ENCODE peak calls at places on chromosomes 2 and 18, in nine cellular contexts. N is neural crest cell; M is GM20000; D is astrocyte of the spinal cord; Q is mucosa of descending colon; P is CD8-positive, alpha-beta T cell; Z is H9; L is RWPE1; R is adrenal gland. V is an unnamed sample.
A peak's percentile ranks its signal among the peaks of the same experiment; 100 is the strongest.

GRCh38 chr18:32373995-32374394 is 96.7 kb downstream of the GAREM1 start:
- DNase-seq in N (no peak), M (no peak), D (peak; percentile 48), Q (peak; percentile 80), P (no peak), Z (no peak), L (no peak), R (no peak), V (no peak)

GRCh38 chr2:118641711-118642110 is 205.7 kb downstream of the EN1 start:
- DNase-seq in N (no peak), M (no peak), D (no peak), Q (no peak), P (no peak), Z (no peak), L (no peak), R (no peak), V (no peak)

GRCh38 chr2:238669581-238670340 is 178.1 kb upstream of the TWIST2 start:
- DNase-seq in N (no peak), M (no peak), D (no peak), Q (no peak), P (no peak), Z (no peak), L (no peak), R (no peak), V (no peak)

GRCh38 chr18:31225668-31226067 is 63.0 kb upstream of the DSC1 start:
- DNase-seq in N (no peak), M (no peak), D (peak; percentile 86), Q (no peak), P (no peak), Z (peak; percentile 50), L (no peak), R (no peak), V (no peak)

GRCh38 chr2:84175340-84175739 is 283.7 kb downstream of the SUCLG1 start:
- DNase-seq in N (no peak), M (no peak), D (no peak), Q (no peak), P (no peak), Z (no peak), L (no peak), R (no peak), V (no peak)

GRCh38 chr2:214543386-214543955 is 132.6 kb downstream of the VWC2L start:
- DNase-seq in N (no peak), M (no peak), D (peak; percentile 67), Q (peak; percentile 28), P (no peak), Z (no peak), L (peak; percentile 55), R (no peak), V (no peak)

GRCh38 chr2:12169721-12170120 is 423.3 kb downstream of the LPIN1 start:
- DNase-seq in N (no peak), M (no peak), D (peak; percentile 89), Q (peak; percentile 32), P (peak; percentile 8), Z (no peak), L (no peak), R (peak; percentile 48), V (peak; percentile 61)

GRCh38 chr2:241194811-241195210 is 6.3 kb downstream of the ANO7 start:
- DNase-seq in N (no peak), M (no peak), D (no peak), Q (no peak), P (no peak), Z (no peak), L (no peak), R (no peak), V (no peak)

GRCh38 chr2:24016853-24017703 is 7.2 kb downstream of the MFSD2B start:
- DNase-seq in N (no peak), M (no peak), D (no peak), Q (no peak), P (no peak), Z (no peak), L (no peak), R (no peak), V (no peak)

GRCh38 chr2:239966848-239967136 is 58.4 kb downstream of the NDUFA10 start:
- DNase-seq in N (no peak), M (no peak), D (no peak), Q (no peak), P (no peak), Z (no peak), L (peak; percentile 8), R (no peak), V (no peak)

GRCh38 chr2:190653931-190654330 is 5.0 kb downstream of the NAB1 start:
- DNase-seq in N (no peak), M (no peak), D (no peak), Q (no peak), P (no peak), Z (no peak), L (peak; percentile 7), R (no peak), V (no peak)

GRCh38 chr2:103008586-103008985 is 246.8 kb downstream of the TMEM182 start:
- DNase-seq in N (no peak), M (no peak), D (no peak), Q (no peak), P (no peak), Z (peak; percentile 61), L (no peak), R (no peak), V (no peak)

GRCh38 chr2:64228126-64228678 is 84.0 kb upstream of the PELI1 start:
- DNase-seq in N (peak; percentile 82), M (peak; percentile 79), D (peak; percentile 59), Q (peak; percentile 87), P (peak; percentile 54), Z (peak; percentile 97), L (peak; percentile 42), R (peak; percentile 78), V (peak; percentile 38)

GRCh38 chr2:134254836-134255235 is 964 bp downstream of the MGAT5 start:
- DNase-seq in N (no peak), M (no peak), D (no peak), Q (no peak), P (no peak), Z (no peak), L (no peak), R (no peak), V (no peak)

GRCh38 chr2:163132850-163133249 is 294.3 kb upstream of the KCNH7 start:
- DNase-seq in N (no peak), M (peak; percentile 8), D (peak; percentile 35), Q (no peak), P (no peak), Z (no peak), L (peak; percentile 5), R (no peak), V (no peak)

DNA sequence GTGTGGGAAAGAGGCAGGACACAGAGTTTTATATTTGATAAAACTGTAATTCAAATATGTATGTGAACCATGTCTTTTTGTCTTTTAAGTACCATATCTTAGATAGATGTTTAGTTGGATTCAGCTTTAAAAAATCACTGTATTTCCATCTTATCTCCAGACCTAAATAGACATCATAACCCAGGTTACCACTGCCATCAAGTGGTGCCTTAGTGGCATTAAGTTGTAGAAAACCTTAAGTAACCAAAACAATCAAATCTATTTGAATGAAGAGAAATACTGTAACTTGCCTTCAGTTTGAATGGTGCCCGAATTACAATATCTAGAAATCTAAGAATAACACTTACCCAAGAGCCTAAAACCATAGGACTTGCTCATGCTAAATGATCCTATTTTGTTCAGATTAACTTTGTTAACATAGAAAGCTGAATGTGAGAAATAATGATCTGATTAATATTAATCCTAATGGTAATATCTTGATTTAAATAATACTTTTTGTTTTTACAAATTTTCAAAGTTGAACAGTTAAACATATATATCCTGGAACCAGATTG is 92.5 kb upstream of the MAP2 start:
- DNase-seq in N (no peak), M (no peak), D (peak; percentile 62), Q (no peak), P (no peak), Z (no peak), L (peak; percentile 15), R (no peak), V (no peak)
- TF ChIP-seq CTCF in N (peak; percentile 70), M (no peak), D (peak; percentile 50), Q (no peak), P (no peak), Z (peak; percentile 82), L (peak; percentile 29), R (peak; percentile 37), V (no peak)

GRCh38 chr2:171598713-171599319 is 76.5 kb downstream of the CYBRD1 start:
- DNase-seq in N (peak; percentile 36), M (peak; percentile 80), D (peak; percentile 70), Q (peak; percentile 49), P (peak; percentile 43), Z (peak; percentile 39), L (peak; percentile 85), R (peak; percentile 49), V (no peak)
- TF ChIP-seq CTCF in N (peak; percentile 91), M (peak; percentile 14), D (peak; percentile 79), Q (no peak), P (peak; percentile 82), Z (peak; percentile 84), L (peak; percentile 81), R (peak; percentile 84), V (no peak)

GRCh38 chr18:11518788-11519685 is 90.4 kb upstream of the SLC35G4 start:
- DNase-seq in N (peak; percentile 64), M (peak; percentile 79), D (peak; percentile 53), Q (peak; percentile 39), P (no peak), Z (peak; percentile 86), L (peak; percentile 65), R (peak; percentile 67), V (no peak)

GRCh38 chr18:11514267-11514666 is 95.1 kb upstream of the SLC35G4 start:
- DNase-seq in N (no peak), M (no peak), D (no peak), Q (no peak), P (no peak), Z (no peak), L (no peak), R (no peak), V (no peak)

GRCh38 chr18:11521853-11522252 is 87.5 kb upstream of the SLC35G4 start:
- DNase-seq in N (no peak), M (no peak), D (no peak), Q (no peak), P (no peak), Z (no peak), L (no peak), R (no peak), V (no peak)

GRCh38 chr18:11520536-11520935 is 88.9 kb upstream of the SLC35G4 start:
- DNase-seq in N (no peak), M (no peak), D (no peak), Q (no peak), P (no peak), Z (no peak), L (no peak), R (no peak), V (no peak)

DNA sequence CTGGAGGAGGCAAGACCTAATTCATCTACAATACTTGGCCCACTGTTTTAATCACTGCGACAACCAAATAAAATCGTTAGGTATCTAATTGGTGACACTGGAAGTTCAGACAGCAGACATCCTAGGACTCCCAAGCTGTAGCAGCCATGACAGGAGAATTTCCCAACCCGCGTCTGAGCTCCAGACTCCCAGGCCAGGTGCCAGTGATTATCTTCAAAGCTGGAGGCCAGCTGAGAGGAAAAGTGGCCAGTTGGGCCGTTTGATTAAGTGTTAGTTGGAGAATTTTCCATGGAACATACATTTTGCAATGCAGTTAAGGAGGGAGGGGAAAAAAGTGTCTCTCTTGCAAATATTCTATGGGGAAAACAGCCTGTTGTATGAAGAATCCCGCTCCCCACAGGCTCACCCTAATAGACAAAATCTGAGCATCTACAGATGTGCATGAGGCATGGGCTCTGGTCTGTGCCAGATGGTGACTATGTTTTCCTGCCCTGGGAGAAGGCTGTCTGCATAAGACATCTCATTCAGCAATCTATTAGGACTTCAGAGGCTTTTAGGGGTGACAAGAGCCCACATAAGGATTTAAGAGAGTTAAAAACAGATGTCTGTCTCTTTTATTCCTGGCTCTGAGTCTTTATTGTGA is 92.3 kb upstream of the SLC35G4 start:
- DNase-seq in N (no peak), M (no peak), D (no peak), Q (no peak), P (no peak), Z (no peak), L (no peak), R (no peak), V (no peak)
- TF ChIP-seq CTCF in N (no peak), M (no peak), D (no peak), Q (no peak), P (no peak), Z (no peak), L (no peak), R (no peak), V (no peak)

GRCh38 chr2:171514908-171515582 is 7.2 kb upstream of the CYBRD1 start:
- DNase-seq in N (no peak), M (no peak), D (no peak), Q (no peak), P (no peak), Z (no peak), L (no peak), R (no peak), V (no peak)
- TF ChIP-seq CTCF in N (no peak), M (no peak), D (no peak), Q (no peak), P (no peak), Z (no peak), L (no peak), R (no peak), V (no peak)